ENCODE peak calls at places on chromosomes 5 and 9, in seven cellular contexts. C is activated CD8-positive, alpha-beta memory T cell treated with anti-CD3 and anti-CD28 coated beads for 48 hours; P is T follicular helper cell; Y is EH; I is cerebellum; A is NCI-H460; U is effector memory CD8-positive, alpha-beta T cell. J is an unnamed sample.

GRCh38 chr9:110050925-110051355 is 157.0 kb downstream of the C9orf152 start:
- DNase-seq in C (no peak), P (no peak), Y (peak; percentile 99), I (no peak), A (no peak), U (no peak), J (peak; percentile 82)

GRCh38 chr5:105506692-105507277 is 1944.2 kb upstream of the NUDT12 start:
- DNase-seq in C (no peak), P (no peak), Y (no peak), I (no peak), A (peak; percentile 73), U (no peak), J (no peak)

GRCh38 chr5:95958308-95959014 is 3.2 kb downstream of the ELL2 start:
- DNase-seq in C (no peak), P (no peak), Y (peak; percentile 71), I (no peak), A (peak; percentile 18), U (no peak), J (no peak)

GRCh38 chr5:40736103-40736875 is 19.5 kb downstream of the TTC33 start:
- DNase-seq in C (no peak), P (no peak), Y (peak; percentile 66), I (peak; percentile 32), A (peak; percentile 73), U (peak; percentile 20), J (peak; percentile 26)

GRCh38 chr5:78649816-78650561 is 1.4 kb upstream of the LHFPL2 start:
- DNase-seq in C (no peak), P (no peak), Y (peak; percentile 83), I (no peak), A (no peak), U (no peak), J (no peak)

GRCh38 chr5:57028166-57028565 is 76.2 kb upstream of the MIER3 start:
- DNase-seq in C (no peak), P (no peak), Y (no peak), I (no peak), A (no peak), U (no peak), J (no peak)

GRCh38 chr5:53133020-53133419 is 23.5 kb upstream of the MOCS2 start:
- DNase-seq in C (no peak), P (no peak), Y (no peak), I (no peak), A (no peak), U (no peak), J (no peak)

GRCh38 chr9:100011062-100011681 is 87.6 kb downstream of the ERP44 start:
- DNase-seq in C (no peak), P (peak; percentile 15), Y (peak; percentile 65), I (no peak), A (peak; percentile 43), U (peak; percentile 38), J (no peak)

GRCh38 chr5:168360521-168361285 is 69.3 kb downstream of the WWC1 start:
- DNase-seq in C (no peak), P (no peak), Y (no peak), I (no peak), A (no peak), U (no peak), J (no peak)

GRCh38 chr5:150254363-150255154 is 35.0 kb downstream of the CAMK2A start:
- DNase-seq in C (no peak), P (no peak), Y (no peak), I (no peak), A (no peak), U (no peak), J (no peak)

GRCh38 chr9:121851641-121852091 is 200.2 kb downstream of the DAB2IP start:
- DNase-seq in C (no peak), P (no peak), Y (no peak), I (no peak), A (no peak), U (no peak), J (no peak)

J was measured in epithelial cell of proximal tubule.